ENCODE peak calls at places on chromosomes 2 and 18, in six cellular contexts. One of them, this sample, is unnamed.

GRCh38 chr2:85768713-85769112 is 14.9 kb downstream of the ATOH8 start:
- DNase-seq in IMR-90: no peak
- DNase-seq in kidney epithelial cell: no peak
- DNase-seq in aorta: peak; percentile 73
- DNase-seq in testis: peak; percentile 79
- DNase-seq in psoas muscle: peak; percentile 78
- DNase-seq in this sample: no peak

GRCh38 chr2:195561205-195562032 is 95.6 kb upstream of the SLC39A10 start:
- DNase-seq in IMR-90: peak; percentile 99
- DNase-seq in kidney epithelial cell: peak; percentile 51
- DNase-seq in aorta: no peak
- DNase-seq in testis: no peak
- DNase-seq in psoas muscle: no peak
- DNase-seq in this sample: peak; percentile 87

GRCh38 chr2:188245230-188245629 is 46.4 kb upstream of the GULP1 start:
- DNase-seq in IMR-90: no peak
- DNase-seq in kidney epithelial cell: no peak
- DNase-seq in aorta: no peak
- DNase-seq in testis: no peak
- DNase-seq in psoas muscle: no peak
- DNase-seq in this sample: peak; percentile 79

GRCh38 chr2:55962910-55963309 is 39.3 kb upstream of the EFEMP1 start:
- DNase-seq in IMR-90: no peak
- DNase-seq in kidney epithelial cell: no peak
- DNase-seq in aorta: no peak
- DNase-seq in testis: no peak
- DNase-seq in psoas muscle: no peak
- DNase-seq in this sample: no peak

GRCh38 chr2:40242315-40242714 is 209.6 kb downstream of the SLC8A1 start:
- DNase-seq in IMR-90: no peak
- DNase-seq in kidney epithelial cell: no peak
- DNase-seq in aorta: no peak
- DNase-seq in testis: no peak
- DNase-seq in psoas muscle: no peak
- DNase-seq in this sample: no peak

GRCh38 chr2:68319397-68320117 is at the start of gene CNRIP1:
- DNase-seq in IMR-90: peak; percentile 83
- DNase-seq in kidney epithelial cell: no peak
- DNase-seq in aorta: peak; percentile 84
- DNase-seq in testis: peak; percentile 74
- DNase-seq in psoas muscle: peak; percentile 82
- DNase-seq in this sample: no peak

GRCh38 chr2:163859951-163860350 is 124.1 kb upstream of the FIGN start:
- DNase-seq in IMR-90: peak; percentile 0
- DNase-seq in kidney epithelial cell: no peak
- DNase-seq in aorta: no peak
- DNase-seq in testis: no peak
- DNase-seq in psoas muscle: no peak
- DNase-seq in this sample: no peak

GRCh38 chr2:83517727-83518368 is 941.2 kb downstream of the SUCLG1 start:
- DNase-seq in IMR-90: no peak
- DNase-seq in kidney epithelial cell: no peak
- DNase-seq in aorta: no peak
- DNase-seq in testis: peak; percentile 47
- DNase-seq in psoas muscle: no peak
- DNase-seq in this sample: no peak

GRCh38 chr2:176189666-176190641 is 1.5 kb downstream of the HOXD1 start:
- DNase-seq in IMR-90: no peak
- DNase-seq in kidney epithelial cell: no peak
- DNase-seq in aorta: no peak
- DNase-seq in testis: no peak
- DNase-seq in psoas muscle: no peak
- DNase-seq in this sample: no peak

GRCh38 chr2:11393711-11394236 is 49.3 kb upstream of the ROCK2 start:
- DNase-seq in IMR-90: peak; percentile 67
- DNase-seq in kidney epithelial cell: no peak
- DNase-seq in aorta: no peak
- DNase-seq in testis: no peak
- DNase-seq in psoas muscle: no peak
- DNase-seq in this sample: no peak

GRCh38 chr2:28390857-28391563 is 1.6 kb upstream of the FOSL2 start:
- DNase-seq in IMR-90: no peak
- DNase-seq in kidney epithelial cell: no peak
- DNase-seq in aorta: peak; percentile 90
- DNase-seq in testis: peak; percentile 84
- DNase-seq in psoas muscle: peak; percentile 95
- DNase-seq in this sample: peak; percentile 67

GRCh38 chr2:149004836-149005235 is 33.7 kb upstream of the LYPD6B start:
- DNase-seq in IMR-90: no peak
- DNase-seq in kidney epithelial cell: peak; percentile 42
- DNase-seq in aorta: no peak
- DNase-seq in testis: no peak
- DNase-seq in psoas muscle: no peak
- DNase-seq in this sample: peak; percentile 13

GRCh38 chr2:154507186-154507585 is 191.3 kb upstream of the KCNJ3 start:
- DNase-seq in IMR-90: no peak
- DNase-seq in kidney epithelial cell: no peak
- DNase-seq in aorta: no peak
- DNase-seq in testis: no peak
- DNase-seq in psoas muscle: no peak
- DNase-seq in this sample: no peak

GRCh38 chr18:75208836-75209128 is 157 bp downstream of the PTGR3 start:
- DNase-seq in IMR-90: no peak
- DNase-seq in kidney epithelial cell: no peak
- DNase-seq in aorta: peak; percentile 68
- DNase-seq in testis: no peak
- DNase-seq in psoas muscle: no peak
- DNase-seq in this sample: no peak

GRCh38 chr18:26335139-26335933 is 109.1 kb downstream of the TAF4B start:
- DNase-seq in IMR-90: no peak
- DNase-seq in kidney epithelial cell: no peak
- DNase-seq in aorta: no peak
- DNase-seq in testis: no peak
- DNase-seq in psoas muscle: no peak
- DNase-seq in this sample: no peak

GRCh38 chr2:37652199-37652640 is 19.2 kb downstream of the CDC42EP3 start:
- DNase-seq in IMR-90: peak; percentile 97
- DNase-seq in kidney epithelial cell: peak; percentile 93
- DNase-seq in aorta: peak; percentile 54
- DNase-seq in testis: no peak
- DNase-seq in psoas muscle: no peak
- DNase-seq in this sample: peak; percentile 99

GRCh38 chr2:173264603-173265366 is 89.9 kb upstream of the CDCA7 start:
- DNase-seq in IMR-90: no peak
- DNase-seq in kidney epithelial cell: no peak
- DNase-seq in aorta: peak; percentile 69
- DNase-seq in testis: no peak
- DNase-seq in psoas muscle: no peak
- DNase-seq in this sample: no peak

GRCh38 chr2:147829106-147829505 is 15.7 kb upstream of the ACVR2A start:
- DNase-seq in IMR-90: peak; percentile 88
- DNase-seq in kidney epithelial cell: no peak
- DNase-seq in aorta: no peak
- DNase-seq in testis: no peak
- DNase-seq in psoas muscle: no peak
- DNase-seq in this sample: peak; percentile 79

GRCh38 chr18:25896956-25897355 is 193.5 kb downstream of the SS18 start:
- DNase-seq in IMR-90: no peak
- DNase-seq in kidney epithelial cell: no peak
- DNase-seq in aorta: no peak
- DNase-seq in testis: no peak
- DNase-seq in psoas muscle: no peak
- DNase-seq in this sample: no peak

GRCh38 chr18:9417081-9417841 is 58.1 kb upstream of the RALBP1 start:
- DNase-seq in IMR-90: peak; percentile 56
- DNase-seq in kidney epithelial cell: peak; percentile 69
- DNase-seq in aorta: peak; percentile 65
- DNase-seq in testis: no peak
- DNase-seq in psoas muscle: peak; percentile 65
- DNase-seq in this sample: peak; percentile 39

GRCh38 chr2:127516031-127516430 is 10.3 kb downstream of the IWS1 start:
- DNase-seq in IMR-90: peak; percentile 27
- DNase-seq in kidney epithelial cell: no peak
- DNase-seq in aorta: peak; percentile 94
- DNase-seq in testis: peak; percentile 63
- DNase-seq in psoas muscle: peak; percentile 82
- DNase-seq in this sample: no peak

GRCh38 chr2:109374548-109375130 is 239.1 kb downstream of the SEPTIN10 start:
- DNase-seq in IMR-90: no peak
- DNase-seq in kidney epithelial cell: no peak
- DNase-seq in aorta: no peak
- DNase-seq in testis: no peak
- DNase-seq in psoas muscle: no peak
- DNase-seq in this sample: no peak

GRCh38 chr18:63518178-63519012 is 23.8 kb upstream of the SERPINB12 start:
- DNase-seq in IMR-90: peak; percentile 70
- DNase-seq in kidney epithelial cell: peak; percentile 31
- DNase-seq in aorta: peak; percentile 44
- DNase-seq in testis: peak; percentile 88
- DNase-seq in psoas muscle: no peak
- DNase-seq in this sample: peak; percentile 62

GRCh38 chr2:144020047-144020446 is 499.9 kb downstream of the ZEB2 start:
- DNase-seq in IMR-90: no peak
- DNase-seq in kidney epithelial cell: no peak
- DNase-seq in aorta: no peak
- DNase-seq in testis: no peak
- DNase-seq in psoas muscle: no peak
- DNase-seq in this sample: no peak

GRCh38 chr2:222494104-222494739 is 69.9 kb downstream of the SGPP2 start:
- DNase-seq in IMR-90: no peak
- DNase-seq in kidney epithelial cell: no peak
- DNase-seq in aorta: no peak
- DNase-seq in testis: no peak
- DNase-seq in psoas muscle: no peak
- DNase-seq in this sample: no peak

GRCh38 chr18:57806891-57807280 is 3.8 kb upstream of the ATP8B1 start:
- DNase-seq in IMR-90: peak; percentile 89
- DNase-seq in kidney epithelial cell: peak; percentile 38
- DNase-seq in aorta: peak; percentile 67
- DNase-seq in testis: no peak
- DNase-seq in psoas muscle: no peak
- DNase-seq in this sample: peak; percentile 47

GRCh38 chr2:24008672-24009366 is 1.1 kb upstream of the MFSD2B start:
- DNase-seq in IMR-90: no peak
- DNase-seq in kidney epithelial cell: no peak
- DNase-seq in aorta: no peak
- DNase-seq in testis: no peak
- DNase-seq in psoas muscle: no peak
- DNase-seq in this sample: no peak

GRCh38 chr2:109442715-109443319 is 170.9 kb downstream of the SEPTIN10 start:
- DNase-seq in IMR-90: no peak
- DNase-seq in kidney epithelial cell: no peak
- DNase-seq in aorta: no peak
- DNase-seq in testis: no peak
- DNase-seq in psoas muscle: no peak
- DNase-seq in this sample: no peak

GRCh38 chr2:70133127-70133452 is 45.8 kb downstream of the PCBP1 start:
- DNase-seq in IMR-90: no peak
- DNase-seq in kidney epithelial cell: no peak
- DNase-seq in aorta: no peak
- DNase-seq in testis: no peak
- DNase-seq in psoas muscle: no peak
- DNase-seq in this sample: no peak
- H3K4me3 ChIP-seq in IMR-90: no peak overlapping the region
- H3K4me3 ChIP-seq in kidney epithelial cell: no peak overlapping the region
- H3K4me3 ChIP-seq in aorta: no peak overlapping the region
- H3K4me3 ChIP-seq in testis: peak overlapping the region; percentile 44
- H3K4me3 ChIP-seq in psoas muscle: peak overlapping the region; percentile 58
- H3K4me3 ChIP-seq in this sample: no peak overlapping the region

GRCh38 chr2:47051562-47051961 is 103.5 kb downstream of the STPG4 start:
- DNase-seq in IMR-90: no peak
- DNase-seq in kidney epithelial cell: no peak
- DNase-seq in aorta: no peak
- DNase-seq in testis: no peak
- DNase-seq in psoas muscle: no peak
- DNase-seq in this sample: no peak
- H3K4me3 ChIP-seq in IMR-90: no peak overlapping the region
- H3K4me3 ChIP-seq in kidney epithelial cell: no peak overlapping the region
- H3K4me3 ChIP-seq in aorta: no peak overlapping the region
- H3K4me3 ChIP-seq in testis: no peak overlapping the region
- H3K4me3 ChIP-seq in psoas muscle: no peak overlapping the region
- H3K4me3 ChIP-seq in this sample: no peak overlapping the region

DNA sequence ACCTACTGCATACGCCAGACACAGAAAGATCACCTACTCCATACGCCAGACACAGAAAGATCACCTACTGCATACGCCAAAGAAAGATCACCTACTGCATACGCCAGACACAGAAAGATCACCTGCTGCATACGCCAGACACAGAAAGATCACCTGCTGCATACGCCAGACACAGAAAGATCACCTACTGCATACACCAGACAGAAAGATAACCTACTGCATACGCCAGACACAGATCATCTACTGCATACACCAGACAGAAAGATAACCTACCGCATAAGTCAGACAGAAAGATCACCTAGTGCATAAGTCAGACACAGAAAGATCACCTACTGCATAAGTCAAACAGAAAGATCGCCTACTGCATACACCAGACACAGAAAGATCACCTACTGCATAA is 25.8 kb downstream of the COA5 start:
- DNase-seq in IMR-90: no peak
- DNase-seq in kidney epithelial cell: no peak
- DNase-seq in aorta: no peak
- DNase-seq in testis: no peak
- DNase-seq in psoas muscle: no peak
- DNase-seq in this sample: no peak
- H3K4me3 ChIP-seq in IMR-90: no peak overlapping the region
- H3K4me3 ChIP-seq in kidney epithelial cell: no peak overlapping the region
- H3K4me3 ChIP-seq in aorta: no peak overlapping the region
- H3K4me3 ChIP-seq in testis: no peak overlapping the region
- H3K4me3 ChIP-seq in psoas muscle: no peak overlapping the region
- H3K4me3 ChIP-seq in this sample: no peak overlapping the region

DNA sequence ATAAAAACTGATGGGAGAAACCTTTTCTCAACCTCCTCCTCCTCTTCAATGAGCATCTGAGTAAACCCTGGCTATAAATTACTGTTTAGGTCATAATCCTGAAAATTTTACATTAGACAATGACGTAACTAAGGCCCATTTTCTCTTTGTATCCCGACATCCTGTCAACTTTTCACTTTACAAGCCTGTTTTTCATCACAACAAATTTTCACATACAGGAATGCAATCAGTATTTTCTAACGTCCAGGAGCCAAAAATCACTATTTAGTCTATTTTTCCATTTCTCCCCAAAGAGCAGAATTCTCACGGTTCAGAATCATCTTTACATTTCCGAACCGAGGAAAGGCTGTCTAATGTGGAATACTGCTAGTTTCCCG is 1.2 kb downstream of the SPIRE1 start:
- DNase-seq in IMR-90: peak; percentile 50
- DNase-seq in kidney epithelial cell: no peak
- DNase-seq in aorta: no peak
- DNase-seq in testis: no peak
- DNase-seq in psoas muscle: no peak
- DNase-seq in this sample: peak; percentile 20
- H3K4me3 ChIP-seq in IMR-90: peak overlapping the region; percentile 91
- H3K4me3 ChIP-seq in kidney epithelial cell: peak overlapping the region; percentile 91
- H3K4me3 ChIP-seq in aorta: peak overlapping the region; percentile 84
- H3K4me3 ChIP-seq in testis: peak overlapping the region; percentile 93
- H3K4me3 ChIP-seq in psoas muscle: peak overlapping the region; percentile 93
- H3K4me3 ChIP-seq in this sample: peak overlapping the region; percentile 88